ENCODE peak calls at places on chromosomes 7 and 10, in five cellular contexts. A, Y, W, Q and O are unnamed samples.

GRCh38 chr10:133347636-133348517 is 704 bp downstream of the PRAP1 start:
- DNase-seq in A (peak; percentile 88), Y (no peak), W (no peak), Q (no peak), O (no peak)

GRCh38 chr7:137304624-137305235 is 38.8 kb downstream of the PTN start:
- DNase-seq in A (no peak), Y (peak; percentile 20), W (no peak), Q (no peak), O (no peak)

GRCh38 chr7:2876031-2876862 is 32.1 kb upstream of the GNA12 start:
- DNase-seq in A (no peak), Y (peak; percentile 53), W (no peak), Q (no peak), O (no peak)

GRCh38 chr7:14376711-14377110 is 387.2 kb upstream of the ETV1 start:
- DNase-seq in A (no peak), Y (no peak), W (no peak), Q (no peak), O (no peak)

GRCh38 chr7:122532406-122533269 is 166.3 kb downstream of the RNF133 start:
- DNase-seq in A (no peak), Y (peak; percentile 43), W (no peak), Q (no peak), O (no peak)

GRCh38 chr10:96096958-96097357 is 33.1 kb upstream of the ZNF518A start:
- DNase-seq in A (no peak), Y (no peak), W (no peak), Q (no peak), O (no peak)

GRCh38 chr7:1844956-1845390 is 174.9 kb downstream of the ELFN1 start:
- DNase-seq in A (peak; percentile 19), Y (no peak), W (no peak), Q (no peak), O (no peak)

GRCh38 chr10:25758041-25758457 is 176.0 kb upstream of the MYO3A start:
- DNase-seq in A (no peak), Y (no peak), W (no peak), Q (peak; percentile 46), O (peak; percentile 19)

GRCh38 chr7:70410134-70410750 is 721.7 kb upstream of the GALNT17 start:
- DNase-seq in A (no peak), Y (no peak), W (no peak), Q (no peak), O (no peak)

GRCh38 chr7:219581-220150 is 27.3 kb downstream of the FAM20C start:
- DNase-seq in A (no peak), Y (no peak), W (no peak), Q (no peak), O (no peak)

GRCh38 chr7:68800316-68800715 is 798.0 kb upstream of the AUTS2 start:
- DNase-seq in A (no peak), Y (no peak), W (no peak), Q (no peak), O (no peak)

GRCh38 chr7:124893140-124893810 is 36.4 kb downstream of the POT1 start:
- DNase-seq in A (no peak), Y (no peak), W (no peak), Q (no peak), O (no peak)

GRCh38 chr7:157437519-157438061 is 100.8 kb downstream of the DNAJB6 start:
- DNase-seq in A (peak; percentile 30), Y (no peak), W (no peak), Q (no peak), O (no peak)

DNA sequence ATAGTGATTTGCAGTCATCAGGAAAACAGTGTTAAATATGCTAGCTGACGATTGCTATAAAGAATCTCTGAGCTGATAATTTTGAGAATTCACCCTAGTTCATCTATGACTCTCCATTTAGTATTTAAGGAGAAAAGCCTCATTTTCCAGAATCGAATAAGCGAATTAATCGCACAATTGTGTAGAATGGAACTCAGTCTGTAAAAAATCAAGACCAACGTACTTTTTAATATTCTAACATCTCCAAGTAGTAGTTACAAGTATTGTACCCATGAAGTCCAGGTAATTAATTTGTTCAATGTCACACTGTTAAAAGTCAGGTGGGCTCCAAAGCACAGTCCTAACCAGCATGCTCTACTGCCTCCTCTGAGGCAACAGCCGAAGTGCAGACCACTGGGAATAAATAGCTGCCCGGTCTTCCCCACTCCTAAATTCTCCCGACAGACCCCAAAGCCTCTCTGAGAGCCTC is 380 bp upstream of the AGBL3 start:
- DNase-seq in A (no peak), Y (no peak), W (no peak), Q (no peak), O (no peak)
- TF ChIP-seq CTCF in A (no peak), Y (no peak), W (no peak), Q (no peak), O (no peak)

GRCh38 chr10:46020344-46020656 is 10.1 kb downstream of the NCOA4 start:
- DNase-seq in A (no peak), Y (no peak), W (no peak), Q (no peak), O (no peak)

GRCh38 chr10:46026106-46026505 is 4.3 kb downstream of the NCOA4 start:
- DNase-seq in A (no peak), Y (no peak), W (no peak), Q (no peak), O (no peak)

GRCh38 chr10:46020871-46021553 is 9.4 kb downstream of the NCOA4 start:
- DNase-seq in A (no peak), Y (peak; percentile 92), W (no peak), Q (no peak), O (no peak)

GRCh38 chr10:46024948-46025347 is 5.5 kb downstream of the NCOA4 start:
- DNase-seq in A (no peak), Y (no peak), W (no peak), Q (no peak), O (no peak)

DNA sequence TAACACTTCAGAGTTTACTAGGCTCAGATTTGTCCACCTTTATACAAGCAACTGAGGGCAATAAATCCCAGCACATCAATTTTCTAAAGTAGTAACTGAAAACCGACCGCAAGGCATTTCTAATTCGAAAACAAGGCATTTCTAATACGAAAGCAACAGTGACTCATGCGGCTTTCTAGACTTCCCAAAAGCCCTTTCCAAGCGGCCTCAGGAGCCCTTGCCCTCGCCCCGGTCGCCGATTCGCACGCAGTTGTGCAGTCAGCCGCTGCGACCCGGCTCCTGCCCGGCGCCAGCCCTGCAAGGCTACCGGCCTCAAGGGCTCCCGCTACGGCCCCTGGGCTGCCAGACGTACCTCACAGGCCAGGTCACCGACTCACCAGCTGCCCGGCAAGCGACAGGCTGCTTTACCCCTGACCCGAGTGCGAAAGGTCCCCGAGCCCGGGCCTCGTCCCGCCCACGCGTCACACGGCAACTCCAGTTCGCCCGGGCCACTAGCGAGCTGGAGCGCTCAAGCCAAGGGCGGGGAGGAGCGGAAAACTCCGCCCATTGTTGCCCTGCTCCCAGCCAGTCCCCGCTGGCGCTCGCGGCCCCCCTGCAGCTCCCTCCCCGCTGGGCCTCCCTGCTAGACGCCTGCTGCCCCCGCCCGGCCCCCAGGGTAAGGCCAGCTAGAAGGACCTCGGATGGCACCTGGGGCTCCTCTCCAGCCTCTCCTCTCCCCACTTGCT is 7.3 kb downstream of the NCOA4 start:
- DNase-seq in A (peak; percentile 97), Y (peak; percentile 94), W (peak; percentile 93), Q (peak; percentile 92), O (peak; percentile 91)
- TF ChIP-seq CTCF in A (no peak), Y (peak; percentile 23), W (peak; percentile 46), Q (no peak), O (no peak)

GRCh38 chr7:74053589-74054186 is 25.7 kb downstream of the ELN start:
- DNase-seq in A (no peak), Y (no peak), W (no peak), Q (no peak), O (no peak)

GRCh38 chr7:74052628-74053027 is 24.7 kb downstream of the ELN start:
- DNase-seq in A (no peak), Y (no peak), W (no peak), Q (no peak), O (no peak)

GRCh38 chr7:74049997-74050798 is 22.2 kb downstream of the ELN start:
- DNase-seq in A (no peak), Y (no peak), W (no peak), Q (no peak), O (no peak)

GRCh38 chr7:74051193-74051592 is 23.2 kb downstream of the ELN start:
- DNase-seq in A (peak; percentile 12), Y (peak; percentile 21), W (no peak), Q (no peak), O (no peak)

GRCh38 chr7:74051629-74052410 is 23.8 kb downstream of the ELN start:
- DNase-seq in A (peak; percentile 59), Y (peak; percentile 31), W (no peak), Q (peak; percentile 55), O (peak; percentile 31)
- TF ChIP-seq CTCF in A (no peak), Y (peak; percentile 41), W (no peak), Q (peak; percentile 19), O (no peak)

GRCh38 chr7:100783804-100784203 is 43.5 kb downstream of the EPHB4 start:
- DNase-seq in A (no peak), Y (no peak), W (no peak), Q (no peak), O (no peak)

GRCh38 chr7:100781255-100781654 is 46.1 kb downstream of the EPHB4 start:
- DNase-seq in A (no peak), Y (no peak), W (no peak), Q (no peak), O (no peak)

GRCh38 chr7:100786323-100786722 is 41.0 kb downstream of the EPHB4 start:
- DNase-seq in A (no peak), Y (no peak), W (no peak), Q (no peak), O (no peak)

GRCh38 chr7:100789055-100789454 is 38.3 kb downstream of the EPHB4 start:
- DNase-seq in A (no peak), Y (no peak), W (no peak), Q (no peak), O (no peak)

GRCh38 chr7:100785878-100786277 is 41.4 kb downstream of the EPHB4 start:
- DNase-seq in A (no peak), Y (no peak), W (no peak), Q (no peak), O (peak; percentile 40)
- TF ChIP-seq CTCF in A (no peak), Y (no peak), W (no peak), Q (no peak), O (no peak)

DNA sequence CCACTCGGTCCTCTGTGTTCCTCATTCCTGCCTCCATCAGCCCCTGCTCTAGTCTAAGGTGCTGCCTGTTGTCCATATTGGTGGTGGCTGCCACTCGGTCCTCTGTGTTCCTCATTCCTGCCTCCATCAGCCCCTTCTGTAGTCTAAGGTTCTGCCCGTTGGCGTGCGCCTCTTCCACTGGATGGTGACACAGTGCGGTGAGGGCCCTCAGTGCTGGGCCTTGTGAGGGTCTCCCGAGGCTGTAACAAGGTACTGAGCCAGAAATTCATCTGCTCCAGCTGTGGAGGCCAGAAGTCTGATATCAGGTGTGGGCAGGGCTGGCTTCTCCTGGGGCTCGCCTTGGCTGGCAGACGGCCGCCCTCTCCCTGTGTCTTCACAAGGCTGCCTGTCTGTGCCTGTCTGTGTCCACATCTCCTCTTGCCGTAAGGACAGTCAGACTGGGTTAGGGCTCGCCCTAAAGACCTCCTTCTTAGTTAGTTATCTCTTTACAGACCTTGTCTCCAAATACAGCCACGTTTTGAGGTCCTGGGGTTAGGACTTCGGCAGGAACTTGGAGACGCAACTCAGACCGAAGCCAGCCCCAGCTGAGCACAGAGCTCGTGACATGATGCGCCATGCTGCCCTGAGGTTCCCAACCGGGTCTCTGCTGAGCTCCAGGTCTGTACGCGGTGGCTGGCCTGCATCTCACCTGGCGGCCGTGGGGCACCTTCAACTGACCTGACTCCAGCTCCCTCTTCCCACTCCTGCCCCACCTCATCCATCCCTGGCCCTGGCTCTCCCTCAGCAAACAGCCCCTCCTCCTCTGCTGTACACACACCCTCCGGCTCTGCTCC is 181.4 kb upstream of the SHH start:
- DNase-seq in A (peak; percentile 37), Y (no peak), W (no peak), Q (no peak), O (no peak)
- TF ChIP-seq CTCF in A (no peak), Y (no peak), W (no peak), Q (no peak), O (no peak)